ENCODE peak calls at places on chromosomes 4 and X, in nine cellular contexts. E, C, U, I, S, R, D, Z and B are unnamed samples.

GRCh38 chr4:98358630-98359248 is 97.6 kb downstream of the RAP1GDS1 start:
- DNase-seq in E (no peak), C (no peak), U (no peak), I (no peak), S (no peak), R (no peak), D (no peak), Z (no peak), B (no peak)

GRCh38 chrX:27565992-27566391 is 24.2 kb upstream of the DCAF8L2 start:
- DNase-seq in E (peak; percentile 75), C (no peak), U (peak; percentile 19), I (no peak), S (no peak), R (no peak), D (no peak), Z (no peak), B (no peak)

GRCh38 chr4:101103381-101104142 is 243.8 kb downstream of the PPP3CA start:
- DNase-seq in E (no peak), C (no peak), U (no peak), I (no peak), S (no peak), R (no peak), D (peak; percentile 56), Z (no peak), B (no peak)

GRCh38 chr4:120694973-120695372 is 227.6 kb downstream of the PRDM5 start:
- DNase-seq in E (peak; percentile 62), C (no peak), U (no peak), I (no peak), S (no peak), R (no peak), D (no peak), Z (no peak), B (no peak)

GRCh38 chrX:21524008-21524407 is 134.1 kb downstream of the KLHL34 start:
- DNase-seq in E (no peak), C (no peak), U (no peak), I (no peak), S (no peak), R (no peak), D (no peak), Z (no peak), B (no peak)

GRCh38 chrX:152992120-152992519 is 1.8 kb downstream of the PNMA5 start:
- DNase-seq in E (no peak), C (no peak), U (no peak), I (no peak), S (no peak), R (no peak), D (no peak), Z (no peak), B (no peak)

GRCh38 chr4:72286185-72286584 is 254.4 kb downstream of the NPFFR2 start:
- DNase-seq in E (no peak), C (no peak), U (no peak), I (no peak), S (no peak), R (no peak), D (no peak), Z (no peak), B (no peak)

GRCh38 chr4:55545681-55546632 is 752 bp downstream of the CLOCK start:
- DNase-seq in E (peak; percentile 47), C (peak; percentile 92), U (peak; percentile 79), I (peak; percentile 78), S (peak; percentile 64), R (peak; percentile 77), D (peak; percentile 66), Z (peak; percentile 94), B (peak; percentile 80)

GRCh38 chr4:120816385-120816784 is 106.1 kb downstream of the PRDM5 start:
- DNase-seq in E (no peak), C (no peak), U (no peak), I (no peak), S (no peak), R (no peak), D (no peak), Z (no peak), B (no peak)

GRCh38 chrX:6667048-6667768 is 132.3 kb upstream of the VCX3A start:
- DNase-seq in E (no peak), C (no peak), U (no peak), I (no peak), S (no peak), R (no peak), D (no peak), Z (no peak), B (no peak)

GRCh38 chr4:146260521-146260920 is 46.2 kb downstream of the REELD1 start:
- DNase-seq in E (no peak), C (no peak), U (no peak), I (no peak), S (peak; percentile 52), R (no peak), D (no peak), Z (no peak), B (no peak)

GRCh38 chr4:132910226-132910748 is 238.8 kb upstream of the PCDH10 start:
- DNase-seq in E (no peak), C (no peak), U (no peak), I (no peak), S (no peak), R (no peak), D (no peak), Z (no peak), B (no peak)

GRCh38 chrX:45323387-45323786 is 122.7 kb upstream of the DIPK2B start:
- DNase-seq in E (no peak), C (no peak), U (no peak), I (no peak), S (no peak), R (no peak), D (no peak), Z (no peak), B (no peak)

GRCh38 chrX:54064564-54064963 is 20.3 kb upstream of the PHF8 start:
- DNase-seq in E (no peak), C (no peak), U (no peak), I (no peak), S (no peak), R (no peak), D (no peak), Z (no peak), B (no peak)

GRCh38 chrX:39850630-39851152 is 247.1 kb downstream of the BCOR start:
- DNase-seq in E (peak; percentile 28), C (no peak), U (no peak), I (no peak), S (no peak), R (no peak), D (peak; percentile 87), Z (no peak), B (no peak)

GRCh38 chr4:137156054-137156453 is 376.2 kb downstream of the PCDH18 start:
- DNase-seq in E (peak; percentile 3), C (no peak), U (no peak), I (no peak), S (no peak), R (no peak), D (no peak), Z (no peak), B (no peak)

GRCh38 chrX:1592128-1592862 is 891 bp downstream of the AKAP17A start:
- DNase-seq in E (peak; percentile 11), C (no peak), U (no peak), I (no peak), S (peak; percentile 43), R (peak; percentile 53), D (no peak), Z (peak; percentile 90), B (peak; percentile 20)

GRCh38 chrX:95640226-95640625 is 1044.4 kb upstream of the DIAPH2 start:
- DNase-seq in E (no peak), C (no peak), U (no peak), I (no peak), S (no peak), R (no peak), D (no peak), Z (no peak), B (no peak)

GRCh38 chr4:180617203-180617602 is 1626.0 kb upstream of the TENM3 start:
- DNase-seq in E (no peak), C (no peak), U (no peak), I (no peak), S (no peak), R (no peak), D (no peak), Z (no peak), B (no peak)

GRCh38 chr4:158159054-158159717 is 13.6 kb downstream of the GASK1B start:
- DNase-seq in E (peak; percentile 84), C (no peak), U (no peak), I (no peak), S (no peak), R (no peak), D (no peak), Z (no peak), B (no peak)

GRCh38 chrX:71606536-71607216 is 11.6 kb downstream of the CXCR3 start:
- DNase-seq in E (no peak), C (no peak), U (no peak), I (no peak), S (no peak), R (peak; percentile 75), D (peak; percentile 30), Z (peak; percentile 56), B (no peak)
- H3K36me3 ChIP-seq in E (peaks cover 17% of the 10 kb centered on the region), C (peaks cover 7% of the 10 kb centered on the region), U (no peaks in the 10 kb centered on the region), I (peaks cover 60% of the 10 kb centered on the region), S (no peaks in the 10 kb centered on the region), R (peaks cover 38% of the 10 kb centered on the region), D (peaks cover 57% of the 10 kb centered on the region), Z (peaks cover 3% of the 10 kb centered on the region), B (peaks cover 30% of the 10 kb centered on the region)

DNA sequence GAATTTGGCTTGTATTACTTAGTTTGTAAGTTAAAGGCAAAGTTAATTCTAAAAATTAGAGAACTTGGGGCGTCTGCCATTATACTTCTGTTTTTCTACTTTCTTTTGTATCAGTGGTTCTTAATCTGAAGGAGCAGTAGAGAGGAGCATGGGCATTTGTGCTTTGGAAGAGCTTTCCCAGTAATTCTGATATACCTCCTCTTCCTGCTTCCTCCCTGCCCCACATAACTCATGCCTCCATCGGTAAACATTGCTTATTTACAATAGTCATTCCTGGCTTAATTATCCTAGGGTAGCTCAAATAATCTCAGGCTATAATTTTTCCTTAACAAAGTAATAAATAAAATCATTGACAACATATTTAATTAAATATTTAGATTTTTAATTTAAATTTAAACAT is 37.1 kb upstream of the SPARCL1 start:
- DNase-seq in E (no peak), C (no peak), U (no peak), I (no peak), S (no peak), R (no peak), D (no peak), Z (no peak), B (no peak)
- H3K27ac ChIP-seq in E (no peak overlapping the region), C (no peak overlapping the region), U (no peak overlapping the region), I (no peak overlapping the region), S (no peak overlapping the region), R (no peak overlapping the region), D (no peak overlapping the region), Z (no peak overlapping the region), B (no peak overlapping the region)

DNA sequence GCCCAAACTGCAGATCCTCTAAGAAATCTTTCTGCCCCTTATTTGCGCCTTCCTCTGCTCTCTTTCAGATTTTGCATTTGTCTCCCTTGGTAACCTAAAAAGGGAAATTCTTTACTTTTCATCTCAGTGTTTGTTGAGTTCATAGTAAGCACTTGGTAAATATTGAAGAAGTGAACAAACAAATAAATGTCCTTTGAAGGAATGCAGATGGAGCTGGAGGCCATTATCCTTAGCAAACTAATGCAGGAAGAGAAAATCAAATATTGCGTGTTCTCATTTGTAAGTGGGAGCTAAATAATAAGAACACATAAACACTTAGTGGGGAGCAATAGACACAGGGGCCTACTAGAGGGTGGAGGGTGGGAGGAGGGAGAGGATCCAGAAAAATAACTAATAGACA is 6.8 kb downstream of the CYTL1 start:
- DNase-seq in E (no peak), C (no peak), U (no peak), I (no peak), S (no peak), R (no peak), D (no peak), Z (no peak), B (no peak)
- TF ChIP-seq CTCF in E (no peak), C (no peak), U (no peak), I (no peak), S (no peak), R (no peak), D (no peak), Z (no peak), B (no peak)

GRCh38 chrX:48813605-48814004 is 11.7 kb downstream of the HDAC6 start:
- DNase-seq in E (no peak), C (no peak), U (no peak), I (no peak), S (no peak), R (no peak), D (no peak), Z (no peak), B (no peak)
- H3K36me3 ChIP-seq in E (no peaks in the 10 kb centered on the region), C (peaks cover 20% of the 10 kb centered on the region), U (no peaks in the 10 kb centered on the region), I (peaks cover 36% of the 10 kb centered on the region), S (no peaks in the 10 kb centered on the region), R (no peaks in the 10 kb centered on the region), D (peaks cover 22% of the 10 kb centered on the region), Z (peaks cover 6% of the 10 kb centered on the region), B (peaks cover 11% of the 10 kb centered on the region)